ENCODE peak calls at places on chromosomes 7 and 10, in nine cellular contexts. I is activated gamma-delta T cell treated with Interleukin-2 at 50 U/mL for 16 hours; S is activated CD4-positive, alpha-beta memory T cell treated with anti-CD3 and anti-CD28 coated beads for 36 hours; Q is T-cell; K is left colon; Z is stimulated activated CD8-positive, alpha-beta memory T cell treated with anti-CD3 and anti-CD28 coated beads, Interleukin-4, amount 100 ng/mL, for 1 hour; R is HCEC 1CT; N is caudate nucleus; E is H7. T is an unnamed sample.

GRCh38 chr7:101357433-101357832 is 5.2 kb upstream of the COL26A1 start:
- DNase-seq in I (no peak), S (no peak), Q (no peak), K (no peak), Z (no peak), R (no peak), N (no peak), E (no peak), T (no peak)

GRCh38 chr10:73790886-73791625 is 5.7 kb downstream of the ZSWIM8 start:
- DNase-seq in I (no peak), S (no peak), Q (no peak), K (no peak), Z (no peak), R (no peak), N (no peak), E (no peak), T (peak)

GRCh38 chr10:124791378-124792348 is at the start of gene EEF1AKMT2:
- DNase-seq in I (peak), S (peak), Q (peak), K (peak), Z (peak), R (peak), N (peak), E (peak), T (peak)

GRCh38 chr10:44391981-44392380 is 7.1 kb upstream of the CXCL12 start:
- DNase-seq in I (no peak), S (no peak), Q (no peak), K (no peak), Z (no peak), R (no peak), N (no peak), E (no peak), T (peak)

GRCh38 chr10:87068281-87068680 is 26.4 kb downstream of the GLUD1 start:
- DNase-seq in I (no peak), S (no peak), Q (no peak), K (no peak), Z (no peak), R (no peak), N (no peak), E (no peak), T (no peak)

GRCh38 chr10:29895436-29895835 is 163.9 kb downstream of the JCAD start:
- DNase-seq in I (no peak), S (no peak), Q (no peak), K (peak), Z (no peak), R (peak), N (no peak), E (peak), T (peak)

GRCh38 chr10:72066318-72067284 is 21.8 kb downstream of the SPOCK2 start:
- DNase-seq in I (no peak), S (no peak), Q (no peak), K (no peak), Z (no peak), R (no peak), N (no peak), E (no peak), T (no peak)

GRCh38 chr10:6894405-6894804 is 314.3 kb upstream of the PRKCQ start:
- DNase-seq in I (no peak), S (no peak), Q (no peak), K (no peak), Z (no peak), R (no peak), N (no peak), E (no peak), T (no peak)

GRCh38 chr10:4725917-4726606 is 99.9 kb upstream of the AKR1E2 start:
- DNase-seq in I (no peak), S (no peak), Q (no peak), K (no peak), Z (no peak), R (peak), N (no peak), E (no peak), T (no peak)

GRCh38 chr7:79778786-79779382 is 325.4 kb upstream of the MAGI2 start:
- DNase-seq in I (no peak), S (no peak), Q (no peak), K (no peak), Z (no peak), R (peak), N (no peak), E (no peak), T (no peak)

GRCh38 chr10:11488126-11488525 is 123.3 kb downstream of the USP6NL start:
- DNase-seq in I (no peak), S (no peak), Q (no peak), K (no peak), Z (no peak), R (peak), N (no peak), E (no peak), T (no peak)